ENCODE peak calls at places on chromosomes 4 and X, in ten cellular contexts. F is adrenal gland; T is heart right ventricle; D is breast epithelium; M is CD8-positive, alpha-beta T cell; Z is ovary; L is H9; B is left ventricle myocardium inferior; I is upper lobe of right lung; R is cardiac muscle cell. N is an unnamed sample. For H3K27me3, the result is how much of the 10 kb centered on the place peaks cover.

GRCh38 chr4:184453402-184454160 is 20.8 kb downstream of the IRF2 start:
- DNase-seq in F (peak), T (peak), D (no peak), M (no peak), Z (no peak), L (no peak), B (no peak), I (no peak), R (peak), N (peak)

GRCh38 chrX:41912922-41913321 is 10.4 kb downstream of the CASK start:
- DNase-seq in F (no peak), T (no peak), D (no peak), M (no peak), Z (no peak), L (no peak), B (no peak), I (no peak), R (no peak), N (no peak)

GRCh38 chrX:41148553-41148952 is 63.3 kb downstream of the USP9X start:
- DNase-seq in F (no peak), T (no peak), D (no peak), M (no peak), Z (no peak), L (no peak), B (no peak), I (no peak), R (peak), N (no peak)

GRCh38 chrX:50613846-50614245 is 143.2 kb upstream of the DGKK start:
- DNase-seq in F (no peak), T (no peak), D (no peak), M (no peak), Z (no peak), L (no peak), B (no peak), I (no peak), R (no peak), N (no peak)

GRCh38 chr4:664713-665231 is 9.3 kb downstream of the ATP5ME start:
- DNase-seq in F (no peak), T (no peak), D (no peak), M (no peak), Z (peak), L (peak), B (no peak), I (no peak), R (no peak), N (no peak)

GRCh38 chr4:158729716-158730559 is 6.7 kb upstream of the PPID start:
- DNase-seq in F (peak), T (peak), D (peak), M (peak), Z (peak), L (peak), B (peak), I (no peak), R (peak), N (peak)

GRCh38 chrX:41475166-41475565 is 28.0 kb downstream of the NYX start:
- DNase-seq in F (no peak), T (no peak), D (no peak), M (no peak), Z (no peak), L (peak), B (no peak), I (no peak), R (no peak), N (no peak)

GRCh38 chrX:119071381-119071780 is 1.4 kb upstream of the CT47C1 start:
- DNase-seq in F (no peak), T (no peak), D (no peak), M (no peak), Z (no peak), L (no peak), B (no peak), I (no peak), R (no peak), N (no peak)

GRCh38 chrX:119497185-119497584 is 28.9 kb downstream of the SLC25A5 start:
- DNase-seq in F (no peak), T (no peak), D (no peak), M (no peak), Z (no peak), L (no peak), B (no peak), I (no peak), R (no peak), N (no peak)

GRCh38 chrX:7993873-7994272 is 66.7 kb upstream of the PNPLA4 start:
- DNase-seq in F (no peak), T (no peak), D (no peak), M (no peak), Z (no peak), L (no peak), B (no peak), I (no peak), R (no peak), N (no peak)

GRCh38 chr4:127622621-127622922 is 10.2 kb upstream of the INTU start:
- DNase-seq in F (no peak), T (no peak), D (no peak), M (no peak), Z (no peak), L (no peak), B (no peak), I (no peak), R (no peak), N (no peak)

GRCh38 chrX:153333271-153333670 is 682 bp upstream of the ZNF275 start:
- DNase-seq in F (no peak), T (no peak), D (no peak), M (no peak), Z (no peak), L (no peak), B (no peak), I (no peak), R (peak), N (no peak)

GRCh38 chr4:7813674-7814073 is 126.0 kb downstream of the AFAP1 start:
- DNase-seq in F (peak), T (no peak), D (no peak), M (no peak), Z (no peak), L (no peak), B (no peak), I (no peak), R (peak), N (no peak)

GRCh38 chr4:65668201-65669007 is 1.9 kb downstream of the EPHA5 start:
- DNase-seq in F (peak), T (no peak), D (no peak), M (no peak), Z (peak), L (peak), B (no peak), I (peak), R (no peak), N (no peak)

GRCh38 chrX:68917799-68918198 is 89.0 kb downstream of the EFNB1 start:
- DNase-seq in F (no peak), T (no peak), D (no peak), M (no peak), Z (no peak), L (no peak), B (no peak), I (no peak), R (no peak), N (no peak)

GRCh38 chr4:51965862-51966261 is 54.3 kb downstream of the LRRC66 start:
- DNase-seq in F (no peak), T (no peak), D (no peak), M (no peak), Z (no peak), L (no peak), B (no peak), I (no peak), R (no peak), N (no peak)

GRCh38 chrX:86829786-86830185 is 681.5 kb downstream of the DACH2 start:
- DNase-seq in F (no peak), T (no peak), D (no peak), M (no peak), Z (no peak), L (no peak), B (no peak), I (no peak), R (no peak), N (no peak)

GRCh38 chr4:48578132-48578964 is 88.3 kb downstream of the ZAR1 start:
- DNase-seq in F (peak), T (peak), D (no peak), M (peak), Z (no peak), L (peak), B (no peak), I (no peak), R (peak), N (peak)

GRCh38 chr4:15654556-15655222 is 468 bp downstream of the FBXL5 start:
- DNase-seq in F (peak), T (peak), D (peak), M (peak), Z (peak), L (peak), B (peak), I (peak), R (peak), N (peak)

GRCh38 chrX:16023790-16024734 is 99.3 kb upstream of the GRPR start:
- DNase-seq in F (no peak), T (no peak), D (no peak), M (no peak), Z (no peak), L (no peak), B (no peak), I (no peak), R (peak), N (no peak)
- H3K27ac ChIP-seq in F (no peak), T (no peak), D (no peak), M (no peak), Z (no peak), L (no peak), B (no peak), I (no peak), R (no peak), N (no peak)

GRCh38 chrX:103631145-103631544 is 2.4 kb downstream of the TCEAL1 start:
- DNase-seq in F (no peak), T (no peak), D (no peak), M (no peak), Z (peak), L (no peak), B (no peak), I (no peak), R (no peak), N (no peak)
- TF ChIP-seq CTCF in F (no peak), T (no peak), D (no peak), M (no peak), Z (no peak), L (no peak), B (no peak), I (no peak), R (no peak), N (no peak)

DNA sequence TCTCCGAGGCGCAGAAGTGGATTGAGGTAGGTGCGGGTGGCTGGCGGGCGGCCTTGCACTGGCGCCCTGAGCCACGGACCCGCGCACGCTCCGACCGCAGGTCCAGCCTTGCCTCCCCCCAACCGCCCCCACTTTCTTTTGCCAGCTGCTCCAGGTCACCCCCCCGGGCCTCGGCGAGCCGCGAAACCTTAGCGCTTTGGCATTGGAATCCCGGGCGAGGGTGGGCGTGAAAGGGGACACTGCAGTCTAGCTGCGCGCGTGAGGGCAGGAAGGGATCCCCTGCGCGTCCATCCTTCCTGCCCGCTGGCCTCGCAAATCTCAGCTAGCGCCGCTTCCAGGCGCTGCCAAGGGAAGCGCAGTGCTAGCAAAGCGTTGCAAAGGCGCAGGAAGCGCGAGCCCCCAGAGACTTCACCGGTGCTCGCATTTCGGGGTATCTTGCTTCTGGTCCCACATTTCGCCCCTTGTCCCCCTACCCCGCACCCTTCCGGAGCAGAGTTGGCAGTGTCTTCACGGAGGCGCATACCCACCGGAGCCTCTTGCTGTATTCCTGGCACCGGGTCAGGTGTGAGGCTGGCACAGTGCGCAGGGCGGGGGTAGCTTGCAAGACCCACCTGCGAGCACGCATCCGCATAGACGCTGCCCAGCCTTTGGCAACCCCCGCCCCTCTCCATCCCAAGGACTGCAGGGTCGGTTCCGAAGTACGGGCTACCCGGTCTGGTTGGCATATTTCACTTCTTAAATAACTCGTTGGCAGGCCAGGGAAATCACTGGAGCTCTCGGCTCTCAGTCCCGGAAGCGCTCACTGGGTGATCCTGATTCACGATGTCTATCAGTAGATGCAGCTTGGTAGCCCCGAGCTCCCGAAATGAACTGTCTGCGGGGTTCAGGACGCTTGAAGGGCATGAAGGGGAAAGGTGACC is 104.4 kb downstream of the UCHL1 start:
- DNase-seq in F (peak), T (peak), D (peak), M (no peak), Z (peak), L (peak), B (peak), I (peak), R (peak), N (no peak)
- H3K27me3 ChIP-seq in F (under half), T (under half), D (under half), M (under half), Z (under half), L (under half), B (under half), I (under half), R (half or more), N (under half)

GRCh38 chr4:2535386-2536192 is 858 bp upstream of the FAM193A start:
- DNase-seq in F (peak), T (peak), D (no peak), M (peak), Z (no peak), L (peak), B (peak), I (peak), R (peak), N (peak)

GRCh38 chr4:2536193-2537010 is at the start of gene FAM193A:
- DNase-seq in F (peak), T (peak), D (peak), M (peak), Z (peak), L (peak), B (peak), I (peak), R (peak), N (peak)

GRCh38 chr4:2537011-2537830 is 774 bp downstream of the FAM193A start:
- DNase-seq in F (peak), T (peak), D (peak), M (peak), Z (peak), L (peak), B (peak), I (peak), R (peak), N (peak)

GRCh38 chr4:2534904-2535385 is 1.5 kb upstream of the FAM193A start:
- DNase-seq in F (no peak), T (no peak), D (no peak), M (no peak), Z (no peak), L (no peak), B (no peak), I (no peak), R (no peak), N (no peak)
- H3K27ac ChIP-seq in F (no peak), T (peak), D (peak), M (peak), Z (peak), L (no peak), B (peak), I (peak), R (peak), N (no peak)

GRCh38 chr4:114109776-114110175 is 130.3 kb upstream of the ARSJ start:
- DNase-seq in F (no peak), T (no peak), D (no peak), M (no peak), Z (no peak), L (no peak), B (no peak), I (no peak), R (no peak), N (no peak)

GRCh38 chr4:114100288-114101031 is 121.0 kb upstream of the ARSJ start:
- DNase-seq in F (no peak), T (no peak), D (no peak), M (no peak), Z (no peak), L (no peak), B (no peak), I (no peak), R (no peak), N (no peak)

GRCh38 chr4:114108869-114109268 is 129.4 kb upstream of the ARSJ start:
- DNase-seq in F (no peak), T (peak), D (no peak), M (no peak), Z (no peak), L (no peak), B (no peak), I (no peak), R (no peak), N (no peak)

GRCh38 chr4:114103908-114104307 is 124.5 kb upstream of the ARSJ start:
- DNase-seq in F (no peak), T (no peak), D (no peak), M (no peak), Z (no peak), L (no peak), B (no peak), I (no peak), R (no peak), N (no peak)
- TF ChIP-seq CTCF in F (no peak), T (no peak), D (no peak), M (no peak), Z (no peak), L (no peak), B (no peak), I (no peak), R (no peak), N (no peak)

GRCh38 chrX:134847133-134847532 is 143.7 kb upstream of the SMIM10 start:
- DNase-seq in F (no peak), T (no peak), D (no peak), M (no peak), Z (no peak), L (no peak), B (no peak), I (no peak), R (no peak), N (no peak)

GRCh38 chrX:134846042-134846441 is 144.7 kb upstream of the SMIM10 start:
- DNase-seq in F (no peak), T (no peak), D (no peak), M (no peak), Z (no peak), L (no peak), B (no peak), I (no peak), R (no peak), N (no peak)

DNA sequence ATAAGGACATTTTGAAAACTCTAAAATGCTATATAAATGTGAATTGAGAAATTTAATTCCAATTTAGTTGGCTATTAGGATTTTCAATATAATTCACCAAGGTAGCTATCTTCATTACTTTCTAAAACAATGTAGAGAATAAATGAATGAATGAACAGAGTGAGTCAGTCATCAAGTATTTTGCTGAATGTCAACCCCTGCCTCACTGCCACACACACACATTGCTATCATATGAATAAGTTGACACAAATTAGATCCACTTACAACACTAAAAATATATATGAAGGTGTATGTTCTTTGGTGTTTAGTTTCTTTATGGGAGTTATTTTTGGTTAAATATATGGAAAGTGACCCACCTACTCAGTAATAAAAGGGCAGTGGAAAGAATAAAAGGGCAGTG is 141.4 kb upstream of the SMIM10 start:
- DNase-seq in F (no peak), T (no peak), D (no peak), M (no peak), Z (no peak), L (no peak), B (no peak), I (no peak), R (peak), N (no peak)
- H3K27me3 ChIP-seq in F (under half), T (under half), D (under half), M (under half), Z (under half), L (under half), B (under half), I (under half), R (under half), N (under half)

GRCh38 chr4:111999801-112000200 is 145.5 kb upstream of the FAM241A start:
- DNase-seq in F (no peak), T (no peak), D (no peak), M (no peak), Z (no peak), L (no peak), B (no peak), I (no peak), R (no peak), N (no peak)

GRCh38 chr4:112007361-112007760 is 137.9 kb upstream of the FAM241A start:
- DNase-seq in F (no peak), T (no peak), D (no peak), M (no peak), Z (no peak), L (no peak), B (no peak), I (no peak), R (no peak), N (no peak)

GRCh38 chr4:112002301-112002700 is 143.0 kb upstream of the FAM241A start:
- DNase-seq in F (no peak), T (no peak), D (no peak), M (no peak), Z (no peak), L (no peak), B (no peak), I (no peak), R (no peak), N (no peak)

GRCh38 chr4:112005027-112005426 is 140.2 kb upstream of the FAM241A start:
- DNase-seq in F (no peak), T (no peak), D (no peak), M (no peak), Z (no peak), L (no peak), B (no peak), I (no peak), R (no peak), N (no peak)

DNA sequence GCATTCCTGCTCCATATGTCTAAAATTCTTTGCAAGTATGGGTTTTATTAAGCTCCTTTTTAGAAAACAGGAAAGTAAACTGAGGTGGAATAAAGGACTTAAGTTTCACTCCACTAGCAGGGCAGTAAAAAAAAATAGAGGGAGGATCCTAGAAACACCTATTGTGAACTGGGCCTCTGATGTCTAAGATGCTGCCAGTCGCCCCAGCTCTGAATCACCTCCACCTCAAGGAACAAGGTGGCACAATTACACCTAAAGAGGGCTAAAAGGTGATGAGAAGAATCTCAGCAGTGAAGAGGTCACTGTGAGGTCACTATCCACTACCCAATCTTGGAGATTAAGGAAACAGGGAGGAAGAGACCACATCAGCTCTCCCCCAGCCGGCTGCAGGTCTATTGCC is 141.7 kb upstream of the FAM241A start:
- DNase-seq in F (no peak), T (no peak), D (no peak), M (no peak), Z (no peak), L (no peak), B (no peak), I (no peak), R (no peak), N (no peak)
- H3K27ac ChIP-seq in F (no peak), T (no peak), D (no peak), M (no peak), Z (no peak), L (no peak), B (no peak), I (no peak), R (peak), N (no peak)

DNA sequence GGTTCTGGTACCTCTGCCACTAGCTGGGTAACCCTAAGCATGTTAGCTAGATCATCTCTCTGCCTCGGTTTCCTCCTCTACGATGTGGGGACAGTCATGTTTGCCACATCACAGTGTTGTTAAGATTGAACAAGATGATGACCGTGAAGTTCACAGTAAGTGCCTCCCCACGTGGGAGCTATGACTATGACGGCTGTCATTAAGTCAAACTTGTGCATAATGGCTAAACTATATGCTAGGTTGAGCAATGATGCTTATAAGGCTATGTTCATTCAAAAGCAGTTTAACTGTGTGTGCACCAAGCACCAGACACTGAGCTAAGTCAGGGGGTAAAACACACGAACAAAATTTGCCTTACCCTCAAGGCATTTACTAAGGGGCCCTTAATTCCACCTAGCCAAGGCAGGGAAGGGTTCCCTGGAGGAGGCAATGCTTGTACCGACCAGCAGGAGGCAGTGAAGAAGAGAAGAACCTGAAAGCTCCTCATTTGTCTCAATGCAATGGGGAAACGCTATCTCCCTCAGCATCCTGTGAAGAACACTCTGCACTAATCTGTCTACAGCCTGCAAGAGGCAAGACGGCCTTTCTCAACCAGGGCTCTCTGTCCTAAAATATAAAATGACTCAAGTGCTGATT is 52.9 kb downstream of the MAP7D2 start:
- DNase-seq in F (no peak), T (no peak), D (no peak), M (no peak), Z (no peak), L (no peak), B (no peak), I (no peak), R (peak), N (no peak)
- TF ChIP-seq CTCF in F (no peak), T (no peak), D (no peak), M (no peak), Z (no peak), L (peak), B (no peak), I (no peak), R (peak), N (no peak)

GRCh38 chrX:43514820-43515219 is 141.3 kb upstream of the MAOA start:
- DNase-seq in F (no peak), T (no peak), D (no peak), M (no peak), Z (no peak), L (no peak), B (no peak), I (no peak), R (no peak), N (no peak)
- H3K27me3 ChIP-seq in F (under half), T (under half), D (under half), M (under half), Z (under half), L (under half), B (under half), I (under half), R (under half), N (under half)

N was measured in CD4-positive, alpha-beta T cell.